ENCODE peak calls at places on chromosomes 2 and 18, in ten cellular contexts. One of them, this sample, is unnamed.

GRCh38 chr2:232386740-232387450 is 8.3 kb downstream of the ALPP start:
- DNase-seq in astrocyte of the hippocampus: peak; percentile 83
- DNase-seq in NCI-H2081: no peak
- DNase-seq in HCEC 1CT: no peak
- DNase-seq in A549: peak; percentile 36
- DNase-seq in H4: no peak
- DNase-seq in activated naive CD4-positive, alpha-beta T cell treated with anti-CD3 and anti-CD28 coated beads, Interleukin-2, amount 10 ng/mL, durations not matched to agents 7 days and 5 days: no peak
- DNase-seq in pons: no peak
- DNase-seq in astrocyte of the spinal cord: peak; percentile 20
- DNase-seq in sigmoid colon: no peak
- DNase-seq in this sample: peak; percentile 79

GRCh38 chr18:73258375-73259087 is 390.7 kb upstream of the NETO1 start:
- DNase-seq in astrocyte of the hippocampus: no peak
- DNase-seq in NCI-H2081: no peak
- DNase-seq in HCEC 1CT: no peak
- DNase-seq in A549: no peak
- DNase-seq in H4: no peak
- DNase-seq in activated naive CD4-positive, alpha-beta T cell treated with anti-CD3 and anti-CD28 coated beads, Interleukin-2, amount 10 ng/mL, durations not matched to agents 7 days and 5 days: no peak
- DNase-seq in pons: no peak
- DNase-seq in astrocyte of the spinal cord: no peak
- DNase-seq in sigmoid colon: no peak
- DNase-seq in this sample: no peak

GRCh38 chr2:206051912-206052311 is 34.1 kb downstream of the INO80D start:
- DNase-seq in astrocyte of the hippocampus: no peak
- DNase-seq in NCI-H2081: no peak
- DNase-seq in HCEC 1CT: no peak
- DNase-seq in A549: no peak
- DNase-seq in H4: no peak
- DNase-seq in activated naive CD4-positive, alpha-beta T cell treated with anti-CD3 and anti-CD28 coated beads, Interleukin-2, amount 10 ng/mL, durations not matched to agents 7 days and 5 days: no peak
- DNase-seq in pons: no peak
- DNase-seq in astrocyte of the spinal cord: no peak
- DNase-seq in sigmoid colon: no peak
- DNase-seq in this sample: no peak

GRCh38 chr2:240618776-240619175 is 6.5 kb upstream of the GPR35 start:
- DNase-seq in astrocyte of the hippocampus: no peak
- DNase-seq in NCI-H2081: no peak
- DNase-seq in HCEC 1CT: no peak
- DNase-seq in A549: no peak
- DNase-seq in H4: no peak
- DNase-seq in activated naive CD4-positive, alpha-beta T cell treated with anti-CD3 and anti-CD28 coated beads, Interleukin-2, amount 10 ng/mL, durations not matched to agents 7 days and 5 days: peak; percentile 5
- DNase-seq in pons: no peak
- DNase-seq in astrocyte of the spinal cord: no peak
- DNase-seq in sigmoid colon: no peak
- DNase-seq in this sample: peak; percentile 13

GRCh38 chr2:236661064-236661761 is 91.6 kb downstream of the ACKR3 start:
- DNase-seq in astrocyte of the hippocampus: peak; percentile 81
- DNase-seq in NCI-H2081: no peak
- DNase-seq in HCEC 1CT: peak; percentile 13
- DNase-seq in A549: peak; percentile 28
- DNase-seq in H4: peak; percentile 70
- DNase-seq in activated naive CD4-positive, alpha-beta T cell treated with anti-CD3 and anti-CD28 coated beads, Interleukin-2, amount 10 ng/mL, durations not matched to agents 7 days and 5 days: no peak
- DNase-seq in pons: no peak
- DNase-seq in astrocyte of the spinal cord: peak; percentile 83
- DNase-seq in sigmoid colon: no peak
- DNase-seq in this sample: no peak

GRCh38 chr2:142989276-142990204 is 112.1 kb downstream of the KYNU start:
- DNase-seq in astrocyte of the hippocampus: peak; percentile 36
- DNase-seq in NCI-H2081: peak; percentile 43
- DNase-seq in HCEC 1CT: peak; percentile 71
- DNase-seq in A549: peak; percentile 6
- DNase-seq in H4: peak; percentile 62
- DNase-seq in activated naive CD4-positive, alpha-beta T cell treated with anti-CD3 and anti-CD28 coated beads, Interleukin-2, amount 10 ng/mL, durations not matched to agents 7 days and 5 days: no peak
- DNase-seq in pons: peak; percentile 57
- DNase-seq in astrocyte of the spinal cord: peak; percentile 62
- DNase-seq in sigmoid colon: no peak
- DNase-seq in this sample: peak; percentile 26

GRCh38 chr2:15251753-15252152 is 309.4 kb downstream of the NBAS start:
- DNase-seq in astrocyte of the hippocampus: no peak
- DNase-seq in NCI-H2081: no peak
- DNase-seq in HCEC 1CT: no peak
- DNase-seq in A549: no peak
- DNase-seq in H4: no peak
- DNase-seq in activated naive CD4-positive, alpha-beta T cell treated with anti-CD3 and anti-CD28 coated beads, Interleukin-2, amount 10 ng/mL, durations not matched to agents 7 days and 5 days: no peak
- DNase-seq in pons: no peak
- DNase-seq in astrocyte of the spinal cord: no peak
- DNase-seq in sigmoid colon: no peak
- DNase-seq in this sample: no peak

GRCh38 chr2:20189299-20189931 is 35.5 kb downstream of the SDC1 start:
- DNase-seq in astrocyte of the hippocampus: no peak
- DNase-seq in NCI-H2081: no peak
- DNase-seq in HCEC 1CT: no peak
- DNase-seq in A549: no peak
- DNase-seq in H4: no peak
- DNase-seq in activated naive CD4-positive, alpha-beta T cell treated with anti-CD3 and anti-CD28 coated beads, Interleukin-2, amount 10 ng/mL, durations not matched to agents 7 days and 5 days: no peak
- DNase-seq in pons: no peak
- DNase-seq in astrocyte of the spinal cord: no peak
- DNase-seq in sigmoid colon: no peak
- DNase-seq in this sample: peak; percentile 63

GRCh38 chr18:6056171-6056932 is 161.0 kb upstream of the TMEM200C start:
- DNase-seq in astrocyte of the hippocampus: peak; percentile 64
- DNase-seq in NCI-H2081: no peak
- DNase-seq in HCEC 1CT: peak; percentile 65
- DNase-seq in A549: peak; percentile 5
- DNase-seq in H4: peak; percentile 56
- DNase-seq in activated naive CD4-positive, alpha-beta T cell treated with anti-CD3 and anti-CD28 coated beads, Interleukin-2, amount 10 ng/mL, durations not matched to agents 7 days and 5 days: no peak
- DNase-seq in pons: peak; percentile 9
- DNase-seq in astrocyte of the spinal cord: peak; percentile 82
- DNase-seq in sigmoid colon: no peak
- DNase-seq in this sample: peak; percentile 39

GRCh38 chr2:32009479-32010256 is 1.1 kb downstream of the MEMO1 start:
- DNase-seq in astrocyte of the hippocampus: peak; percentile 63
- DNase-seq in NCI-H2081: peak; percentile 41
- DNase-seq in HCEC 1CT: peak; percentile 25
- DNase-seq in A549: no peak
- DNase-seq in H4: no peak
- DNase-seq in activated naive CD4-positive, alpha-beta T cell treated with anti-CD3 and anti-CD28 coated beads, Interleukin-2, amount 10 ng/mL, durations not matched to agents 7 days and 5 days: peak; percentile 61
- DNase-seq in pons: peak; percentile 5
- DNase-seq in astrocyte of the spinal cord: peak; percentile 14
- DNase-seq in sigmoid colon: peak; percentile 73
- DNase-seq in this sample: peak; percentile 91

GRCh38 chr2:149050188-149050587 is 11.7 kb downstream of the LYPD6B start:
- DNase-seq in astrocyte of the hippocampus: peak; percentile 27
- DNase-seq in NCI-H2081: no peak
- DNase-seq in HCEC 1CT: peak; percentile 35
- DNase-seq in A549: no peak
- DNase-seq in H4: no peak
- DNase-seq in activated naive CD4-positive, alpha-beta T cell treated with anti-CD3 and anti-CD28 coated beads, Interleukin-2, amount 10 ng/mL, durations not matched to agents 7 days and 5 days: no peak
- DNase-seq in pons: no peak
- DNase-seq in astrocyte of the spinal cord: no peak
- DNase-seq in sigmoid colon: no peak
- DNase-seq in this sample: no peak

GRCh38 chr2:207154556-207155179 is 11.1 kb downstream of the KLF7 start:
- DNase-seq in astrocyte of the hippocampus: no peak
- DNase-seq in NCI-H2081: no peak
- DNase-seq in HCEC 1CT: no peak
- DNase-seq in A549: no peak
- DNase-seq in H4: no peak
- DNase-seq in activated naive CD4-positive, alpha-beta T cell treated with anti-CD3 and anti-CD28 coated beads, Interleukin-2, amount 10 ng/mL, durations not matched to agents 7 days and 5 days: no peak
- DNase-seq in pons: no peak
- DNase-seq in astrocyte of the spinal cord: no peak
- DNase-seq in sigmoid colon: no peak
- DNase-seq in this sample: no peak

GRCh38 chr2:196166876-196167275 is 4.5 kb downstream of the STK17B start:
- DNase-seq in astrocyte of the hippocampus: peak; percentile 53
- DNase-seq in NCI-H2081: no peak
- DNase-seq in HCEC 1CT: peak; percentile 87
- DNase-seq in A549: no peak
- DNase-seq in H4: peak; percentile 39
- DNase-seq in activated naive CD4-positive, alpha-beta T cell treated with anti-CD3 and anti-CD28 coated beads, Interleukin-2, amount 10 ng/mL, durations not matched to agents 7 days and 5 days: peak; percentile 43
- DNase-seq in pons: no peak
- DNase-seq in astrocyte of the spinal cord: peak; percentile 92
- DNase-seq in sigmoid colon: no peak
- DNase-seq in this sample: no peak

GRCh38 chr18:48031011-48031480 is 100.6 kb upstream of the SMAD2 start:
- DNase-seq in astrocyte of the hippocampus: peak; percentile 82
- DNase-seq in NCI-H2081: peak; percentile 68
- DNase-seq in HCEC 1CT: peak; percentile 16
- DNase-seq in A549: peak; percentile 40
- DNase-seq in H4: peak; percentile 62
- DNase-seq in activated naive CD4-positive, alpha-beta T cell treated with anti-CD3 and anti-CD28 coated beads, Interleukin-2, amount 10 ng/mL, durations not matched to agents 7 days and 5 days: peak; percentile 36
- DNase-seq in pons: peak; percentile 61
- DNase-seq in astrocyte of the spinal cord: peak; percentile 42
- DNase-seq in sigmoid colon: peak; percentile 65
- DNase-seq in this sample: peak; percentile 95

GRCh38 chr2:73969356-73969755 is 15.4 kb upstream of the TET3 start:
- DNase-seq in astrocyte of the hippocampus: no peak
- DNase-seq in NCI-H2081: no peak
- DNase-seq in HCEC 1CT: no peak
- DNase-seq in A549: no peak
- DNase-seq in H4: no peak
- DNase-seq in activated naive CD4-positive, alpha-beta T cell treated with anti-CD3 and anti-CD28 coated beads, Interleukin-2, amount 10 ng/mL, durations not matched to agents 7 days and 5 days: no peak
- DNase-seq in pons: no peak
- DNase-seq in astrocyte of the spinal cord: no peak
- DNase-seq in sigmoid colon: no peak
- DNase-seq in this sample: no peak

GRCh38 chr2:41870948-41871522 is 176.8 kb upstream of the PKDCC start:
- DNase-seq in astrocyte of the hippocampus: peak; percentile 29
- DNase-seq in NCI-H2081: no peak
- DNase-seq in HCEC 1CT: no peak
- DNase-seq in A549: no peak
- DNase-seq in H4: no peak
- DNase-seq in activated naive CD4-positive, alpha-beta T cell treated with anti-CD3 and anti-CD28 coated beads, Interleukin-2, amount 10 ng/mL, durations not matched to agents 7 days and 5 days: no peak
- DNase-seq in pons: no peak
- DNase-seq in astrocyte of the spinal cord: no peak
- DNase-seq in sigmoid colon: no peak
- DNase-seq in this sample: no peak

GRCh38 chr2:220528180-220528579 is 900.8 kb downstream of the SLC4A3 start:
- DNase-seq in astrocyte of the hippocampus: peak; percentile 25
- DNase-seq in NCI-H2081: no peak
- DNase-seq in HCEC 1CT: peak; percentile 30
- DNase-seq in A549: no peak
- DNase-seq in H4: no peak
- DNase-seq in activated naive CD4-positive, alpha-beta T cell treated with anti-CD3 and anti-CD28 coated beads, Interleukin-2, amount 10 ng/mL, durations not matched to agents 7 days and 5 days: no peak
- DNase-seq in pons: no peak
- DNase-seq in astrocyte of the spinal cord: no peak
- DNase-seq in sigmoid colon: no peak
- DNase-seq in this sample: no peak

GRCh38 chr2:197657562-197657961 is 17.8 kb downstream of the RFTN2 start:
- DNase-seq in astrocyte of the hippocampus: no peak
- DNase-seq in NCI-H2081: no peak
- DNase-seq in HCEC 1CT: no peak
- DNase-seq in A549: no peak
- DNase-seq in H4: no peak
- DNase-seq in activated naive CD4-positive, alpha-beta T cell treated with anti-CD3 and anti-CD28 coated beads, Interleukin-2, amount 10 ng/mL, durations not matched to agents 7 days and 5 days: no peak
- DNase-seq in pons: no peak
- DNase-seq in astrocyte of the spinal cord: no peak
- DNase-seq in sigmoid colon: no peak
- DNase-seq in this sample: no peak

GRCh38 chr18:45590060-45590537 is 25.2 kb upstream of the SLC14A2 start:
- DNase-seq in astrocyte of the hippocampus: no peak
- DNase-seq in NCI-H2081: no peak
- DNase-seq in HCEC 1CT: no peak
- DNase-seq in A549: no peak
- DNase-seq in H4: peak; percentile 63
- DNase-seq in activated naive CD4-positive, alpha-beta T cell treated with anti-CD3 and anti-CD28 coated beads, Interleukin-2, amount 10 ng/mL, durations not matched to agents 7 days and 5 days: no peak
- DNase-seq in pons: no peak
- DNase-seq in astrocyte of the spinal cord: peak; percentile 77
- DNase-seq in sigmoid colon: no peak
- DNase-seq in this sample: peak; percentile 68

GRCh38 chr2:152508446-152508845 is 173.5 kb downstream of the FMNL2 start:
- DNase-seq in astrocyte of the hippocampus: peak; percentile 76
- DNase-seq in NCI-H2081: no peak
- DNase-seq in HCEC 1CT: peak; percentile 26
- DNase-seq in A549: no peak
- DNase-seq in H4: peak; percentile 10
- DNase-seq in activated naive CD4-positive, alpha-beta T cell treated with anti-CD3 and anti-CD28 coated beads, Interleukin-2, amount 10 ng/mL, durations not matched to agents 7 days and 5 days: no peak
- DNase-seq in pons: peak; percentile 63
- DNase-seq in astrocyte of the spinal cord: peak; percentile 80
- DNase-seq in sigmoid colon: no peak
- DNase-seq in this sample: no peak

GRCh38 chr2:232999354-232999753 is 13.7 kb downstream of the NGEF start:
- DNase-seq in astrocyte of the hippocampus: no peak
- DNase-seq in NCI-H2081: no peak
- DNase-seq in HCEC 1CT: no peak
- DNase-seq in A549: no peak
- DNase-seq in H4: no peak
- DNase-seq in activated naive CD4-positive, alpha-beta T cell treated with anti-CD3 and anti-CD28 coated beads, Interleukin-2, amount 10 ng/mL, durations not matched to agents 7 days and 5 days: no peak
- DNase-seq in pons: no peak
- DNase-seq in astrocyte of the spinal cord: no peak
- DNase-seq in sigmoid colon: peak; percentile 26
- DNase-seq in this sample: no peak

GRCh38 chr2:171531291-171531690 is 9.0 kb downstream of the CYBRD1 start:
- DNase-seq in astrocyte of the hippocampus: peak; percentile 86
- DNase-seq in NCI-H2081: no peak
- DNase-seq in HCEC 1CT: peak; percentile 79
- DNase-seq in A549: no peak
- DNase-seq in H4: peak; percentile 48
- DNase-seq in activated naive CD4-positive, alpha-beta T cell treated with anti-CD3 and anti-CD28 coated beads, Interleukin-2, amount 10 ng/mL, durations not matched to agents 7 days and 5 days: no peak
- DNase-seq in pons: peak; percentile 16
- DNase-seq in astrocyte of the spinal cord: peak; percentile 82
- DNase-seq in sigmoid colon: peak; percentile 70
- DNase-seq in this sample: peak; percentile 17

GRCh38 chr2:8676191-8676914 is 5.5 kb upstream of the ID2 start:
- DNase-seq in astrocyte of the hippocampus: peak; percentile 94
- DNase-seq in NCI-H2081: no peak
- DNase-seq in HCEC 1CT: peak; percentile 22
- DNase-seq in A549: no peak
- DNase-seq in H4: no peak
- DNase-seq in activated naive CD4-positive, alpha-beta T cell treated with anti-CD3 and anti-CD28 coated beads, Interleukin-2, amount 10 ng/mL, durations not matched to agents 7 days and 5 days: no peak
- DNase-seq in pons: peak; percentile 84
- DNase-seq in astrocyte of the spinal cord: peak; percentile 83
- DNase-seq in sigmoid colon: peak; percentile 96
- DNase-seq in this sample: peak; percentile 98

GRCh38 chr2:232349546-232349945 is 29.0 kb upstream of the ALPP start:
- DNase-seq in astrocyte of the hippocampus: no peak
- DNase-seq in NCI-H2081: no peak
- DNase-seq in HCEC 1CT: no peak
- DNase-seq in A549: no peak
- DNase-seq in H4: no peak
- DNase-seq in activated naive CD4-positive, alpha-beta T cell treated with anti-CD3 and anti-CD28 coated beads, Interleukin-2, amount 10 ng/mL, durations not matched to agents 7 days and 5 days: peak; percentile 3
- DNase-seq in pons: no peak
- DNase-seq in astrocyte of the spinal cord: no peak
- DNase-seq in sigmoid colon: peak; percentile 58
- DNase-seq in this sample: peak; percentile 48

GRCh38 chr2:27622921-27623384 is 5.9 kb downstream of the CCDC121 start:
- DNase-seq in astrocyte of the hippocampus: peak; percentile 93
- DNase-seq in NCI-H2081: no peak
- DNase-seq in HCEC 1CT: peak; percentile 65
- DNase-seq in A549: no peak
- DNase-seq in H4: no peak
- DNase-seq in activated naive CD4-positive, alpha-beta T cell treated with anti-CD3 and anti-CD28 coated beads, Interleukin-2, amount 10 ng/mL, durations not matched to agents 7 days and 5 days: no peak
- DNase-seq in pons: no peak
- DNase-seq in astrocyte of the spinal cord: peak; percentile 90
- DNase-seq in sigmoid colon: no peak
- DNase-seq in this sample: peak; percentile 90

GRCh38 chr2:202377308-202377736 is 1.2 kb downstream of the BMPR2 start:
- DNase-seq in astrocyte of the hippocampus: peak; percentile 61
- DNase-seq in NCI-H2081: peak; percentile 22
- DNase-seq in HCEC 1CT: peak; percentile 48
- DNase-seq in A549: no peak
- DNase-seq in H4: no peak
- DNase-seq in activated naive CD4-positive, alpha-beta T cell treated with anti-CD3 and anti-CD28 coated beads, Interleukin-2, amount 10 ng/mL, durations not matched to agents 7 days and 5 days: peak; percentile 25
- DNase-seq in pons: peak; percentile 39
- DNase-seq in astrocyte of the spinal cord: no peak
- DNase-seq in sigmoid colon: peak; percentile 74
- DNase-seq in this sample: peak; percentile 81

GRCh38 chr2:119366161-119366648 is 429 bp downstream of the C2orf76 start:
- DNase-seq in astrocyte of the hippocampus: no peak
- DNase-seq in NCI-H2081: peak; percentile 7
- DNase-seq in HCEC 1CT: peak; percentile 14
- DNase-seq in A549: no peak
- DNase-seq in H4: no peak
- DNase-seq in activated naive CD4-positive, alpha-beta T cell treated with anti-CD3 and anti-CD28 coated beads, Interleukin-2, amount 10 ng/mL, durations not matched to agents 7 days and 5 days: no peak
- DNase-seq in pons: peak; percentile 64
- DNase-seq in astrocyte of the spinal cord: peak; percentile 52
- DNase-seq in sigmoid colon: peak; percentile 69
- DNase-seq in this sample: peak; percentile 80

GRCh38 chr2:75602724-75603342 is 42.1 kb upstream of the EVA1A start:
- DNase-seq in astrocyte of the hippocampus: peak; percentile 83
- DNase-seq in NCI-H2081: no peak
- DNase-seq in HCEC 1CT: peak; percentile 90
- DNase-seq in A549: no peak
- DNase-seq in H4: peak; percentile 77
- DNase-seq in activated naive CD4-positive, alpha-beta T cell treated with anti-CD3 and anti-CD28 coated beads, Interleukin-2, amount 10 ng/mL, durations not matched to agents 7 days and 5 days: no peak
- DNase-seq in pons: no peak
- DNase-seq in astrocyte of the spinal cord: peak; percentile 83
- DNase-seq in sigmoid colon: no peak
- DNase-seq in this sample: peak; percentile 89

This sample was measured in osteoblast.